ENCODE peak calls at places on chromosomes 4 and X, in four cellular contexts. K is ovary, H is thyroid gland, J is neural progenitor cell. Q is an unnamed sample.
A peak's percentile ranks its signal among the peaks of the same experiment; 100 is the strongest.

GRCh38 chr4:16083217-16084191 is at the start of gene PROM1:
- DNase-seq in H (peak; percentile 22), J (peak; percentile 83), K (no peak), Q (peak; percentile 60)

GRCh38 chr4:70240192-70240591 is 2.2 kb upstream of the CSN3 start:
- DNase-seq in H (no peak), K (no peak), J (peak; percentile 12), Q (no peak)

GRCh38 chrX:15882704-15883539 is 28.3 kb upstream of the AP1S2 start:
- DNase-seq in H (no peak), J (no peak), K (no peak), Q (no peak)

GRCh38 chrX:16100673-16101072 is 22.7 kb upstream of the GRPR start:
- DNase-seq in H (no peak), J (peak; percentile 35), K (no peak), Q (no peak)

GRCh38 chrX:53284684-53285447 is 3.5 kb upstream of the IQSEC2 start:
- DNase-seq in H (peak; percentile 48), J (peak; percentile 71), K (peak; percentile 45), Q (peak; percentile 71)

GRCh38 chrX:105752334-105752733 is 70.0 kb upstream of the NRK start:
- DNase-seq in K (no peak), J (peak; percentile 38), H (no peak), Q (no peak)

GRCh38 chr4:82223715-82224114 is 150.1 kb downstream of the HNRNPD start:
- DNase-seq in H (no peak), J (no peak), K (no peak), Q (peak; percentile 19)

GRCh38 chrX:11296051-11296450 is 2.8 kb downstream of the AMELX start:
- DNase-seq in K (no peak), H (no peak), J (no peak), Q (no peak)

GRCh38 chr4:23947826-23948225 is 58.0 kb upstream of the PPARGC1A start:
- DNase-seq in J (no peak), K (no peak), H (no peak), Q (no peak)

GRCh38 chr4:38783109-38783460 is 295 bp upstream of the TLR10 start:
- DNase-seq in K (no peak), J (no peak), H (no peak), Q (no peak)

GRCh38 chrX:56728752-56729151 is 291 bp upstream of the NBDY start:
- DNase-seq in J (no peak), H (peak; percentile 21), K (no peak), Q (peak; percentile 20)

GRCh38 chr4:52823478-52824092 is 38.5 kb upstream of the RASL11B start:
- DNase-seq in K (no peak), J (no peak), H (no peak), Q (no peak)

GRCh38 chr4:183380901-183381300 is 58.7 kb upstream of the CLDN24 start:
- DNase-seq in H (no peak), J (no peak), K (no peak), Q (no peak)

GRCh38 chr4:3800351-3800750 is 34.2 kb downstream of the ADRA2C start:
- DNase-seq in J (no peak), H (no peak), K (no peak), Q (no peak)

GRCh38 chrX:65677954-65678469 is 10.6 kb downstream of the MSN start:
- DNase-seq in K (peak; percentile 40), J (no peak), H (no peak), Q (no peak)
- H3K4me1 ChIP-seq in K (peaks cover 2% of the 10 kb centered on the region), J (no peaks in the 10 kb centered on the region), H (peaks cover 89% of the 10 kb centered on the region), Q (peaks cover 4% of the 10 kb centered on the region)

GRCh38 chr4:7844247-7844991 is 95.2 kb downstream of the AFAP1 start:
- DNase-seq in H (peak; percentile 81), J (peak; percentile 81), K (peak; percentile 69), Q (peak; percentile 81)

GRCh38 chr4:7842384-7843279 is 97.0 kb downstream of the AFAP1 start:
- DNase-seq in J (no peak), K (peak; percentile 68), H (no peak), Q (peak; percentile 33)

GRCh38 chr4:7847206-7847605 is 92.5 kb downstream of the AFAP1 start:
- DNase-seq in K (no peak), H (no peak), J (no peak), Q (no peak)

GRCh38 chr4:7843831-7844230 is 95.8 kb downstream of the AFAP1 start:
- DNase-seq in H (no peak), K (no peak), J (no peak), Q (no peak)

GRCh38 chr4:7845493-7846124 is 94.1 kb downstream of the AFAP1 start:
- DNase-seq in K (no peak), H (no peak), J (peak; percentile 55), Q (no peak)
- H3K4me1 ChIP-seq in K (peaks cover 18% of the 10 kb centered on the region), H (peaks cover 4% of the 10 kb centered on the region), J (peaks cover 13% of the 10 kb centered on the region), Q (no peaks in the 10 kb centered on the region)

GRCh38 chr4:1716065-1716945 is 4.2 kb upstream of the SLBP start:
- DNase-seq in K (no peak), J (no peak), H (no peak), Q (no peak)
- H3K4me1 ChIP-seq in K (peaks cover 12% of the 10 kb centered on the region), J (peaks cover 11% of the 10 kb centered on the region), H (peaks cover 35% of the 10 kb centered on the region), Q (peaks cover 37% of the 10 kb centered on the region)

DNA sequence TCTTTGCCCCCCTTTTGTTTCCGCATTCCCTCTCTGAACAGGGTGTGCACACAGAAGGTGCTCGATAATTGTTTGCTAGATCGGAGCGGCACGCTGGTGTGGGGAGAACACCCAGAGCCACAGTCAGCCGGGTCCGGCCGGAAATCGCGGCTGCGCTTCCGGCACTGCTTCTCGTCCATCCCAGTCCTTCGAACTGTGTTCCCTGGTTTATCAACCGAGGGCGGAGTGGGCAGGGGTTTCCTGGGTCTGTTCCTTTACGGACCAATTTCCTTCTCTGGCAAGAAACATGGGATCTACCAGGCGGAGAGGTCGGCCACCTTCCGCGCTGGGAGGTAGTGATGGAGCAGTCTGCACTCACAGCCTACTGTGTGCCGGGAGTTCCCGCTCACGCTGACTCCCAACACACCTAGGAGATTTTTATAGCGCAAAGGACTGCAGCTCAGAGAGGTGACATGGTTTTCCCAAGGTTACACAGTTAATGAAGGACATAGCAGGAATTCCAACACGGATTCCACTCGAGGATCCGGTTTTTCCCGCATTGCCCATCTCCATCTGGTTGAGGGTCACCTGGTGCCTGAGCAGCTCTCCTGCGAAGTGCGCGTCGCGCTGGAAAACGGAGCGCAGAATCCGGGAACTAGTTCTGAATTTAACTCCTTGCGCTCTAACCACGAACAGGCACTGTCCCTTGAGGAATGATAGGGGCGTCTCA is 6.8 kb downstream of the MSX1 start:
- DNase-seq in K (no peak), H (no peak), J (peak; percentile 55), Q (no peak)
- H3K4me1 ChIP-seq in K (peaks cover 4% of the 10 kb centered on the region), H (peaks cover 21% of the 10 kb centered on the region), J (peaks cover 13% of the 10 kb centered on the region), Q (peaks cover 14% of the 10 kb centered on the region)

DNA sequence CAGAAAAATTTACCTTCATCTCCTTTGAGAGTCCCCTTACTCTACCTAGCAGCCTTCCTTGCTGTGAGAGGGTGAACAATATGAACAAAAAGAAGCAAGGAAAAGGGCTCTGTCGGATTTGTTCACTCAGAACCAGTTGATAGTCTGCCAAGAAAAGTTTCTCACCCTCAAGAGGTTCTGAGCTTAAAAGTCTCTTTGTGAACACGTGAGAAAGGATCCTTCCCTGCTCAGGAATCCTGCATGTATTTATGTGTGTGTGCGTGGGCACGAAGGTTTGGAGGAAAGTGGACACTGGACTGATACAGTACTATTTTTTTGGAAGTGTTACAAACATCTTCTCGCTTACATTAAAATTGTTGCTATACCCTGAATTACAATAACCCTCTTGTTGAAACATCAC is 178.6 kb upstream of the JADE1 start:
- DNase-seq in J (no peak), H (peak; percentile 65), K (no peak), Q (no peak)
- H3K4me1 ChIP-seq in J (peaks cover 18% of the 10 kb centered on the region), H (peaks cover 21% of the 10 kb centered on the region), K (no peaks in the 10 kb centered on the region), Q (peaks cover 8% of the 10 kb centered on the region)

DNA sequence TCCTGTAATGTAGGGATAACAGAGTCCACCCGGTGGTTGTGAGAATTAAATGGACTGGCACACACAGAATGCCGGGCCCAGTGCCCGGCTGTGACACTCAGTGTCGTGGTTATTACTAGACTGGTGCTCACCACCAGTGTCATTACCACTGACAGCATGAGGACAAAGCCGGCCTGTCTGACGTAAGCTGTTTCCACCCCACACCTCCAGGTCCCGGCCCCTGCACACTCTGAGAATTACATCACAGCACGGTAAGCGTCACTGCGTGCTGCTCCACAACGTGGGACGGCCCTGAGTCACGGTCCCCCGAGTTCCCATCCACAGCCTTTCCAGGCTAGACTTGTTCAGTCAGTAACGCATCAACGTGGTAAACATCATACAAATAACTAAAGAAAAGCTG is 22.9 kb downstream of the FAT1 start:
- DNase-seq in J (no peak), K (no peak), H (peak; percentile 23), Q (no peak)
- H3K4me1 ChIP-seq in J (peaks cover 47% of the 10 kb centered on the region), K (peaks cover 7% of the 10 kb centered on the region), H (peaks cover 14% of the 10 kb centered on the region), Q (peaks cover 69% of the 10 kb centered on the region)